ENCODE peak calls at places on chromosomes 13 and 19, in ten cellular contexts. A, G, O, P, D, E, X, Z, M and C are unnamed samples.

GRCh38 chr19:9958451-9958850 is 22.1 kb upstream of the OLFM2 start:
- DNase-seq in A (no peak), G (no peak), O (no peak), P (no peak), D (no peak), E (no peak), X (peak; percentile 54), Z (no peak), M (peak; percentile 93), C (no peak)

GRCh38 chr19:3710265-3710812 is 2.2 kb downstream of the TJP3 start:
- DNase-seq in A (peak; percentile 73), G (peak; percentile 93), O (no peak), P (no peak), D (peak; percentile 86), E (no peak), X (peak; percentile 74), Z (peak; percentile 99), M (no peak), C (peak; percentile 68)

GRCh38 chr13:41848435-41849255 is 112.3 kb downstream of the VWA8 start:
- DNase-seq in A (no peak), G (no peak), O (no peak), P (no peak), D (no peak), E (no peak), X (no peak), Z (no peak), M (peak; percentile 65), C (peak; percentile 56)

GRCh38 chr13:113411216-113412023 is 41.9 kb downstream of the ADPRHL1 start:
- DNase-seq in A (peak; percentile 75), G (peak; percentile 86), O (peak; percentile 71), P (no peak), D (peak; percentile 47), E (no peak), X (peak; percentile 27), Z (peak; percentile 35), M (peak; percentile 97), C (peak; percentile 74)

GRCh38 chr19:588758-589692 is 656 bp upstream of the HCN2 start:
- DNase-seq in A (peak; percentile 13), G (no peak), O (no peak), P (no peak), D (peak; percentile 75), E (no peak), X (no peak), Z (no peak), M (no peak), C (peak; percentile 54)

GRCh38 chr19:39398297-39398864 is 7.2 kb downstream of the MED29 start:
- DNase-seq in A (peak; percentile 69), G (peak; percentile 42), O (no peak), P (peak; percentile 66), D (no peak), E (no peak), X (no peak), Z (peak; percentile 89), M (peak; percentile 65), C (no peak)

GRCh38 chr19:6126335-6126974 is 9.0 kb upstream of the ACSBG2 start:
- DNase-seq in A (no peak), G (peak; percentile 94), O (no peak), P (no peak), D (no peak), E (no peak), X (no peak), Z (no peak), M (peak; percentile 41), C (peak; percentile 41)

GRCh38 chr19:17035842-17036424 is 9.3 kb upstream of the CPAMD8 start:
- DNase-seq in A (no peak), G (no peak), O (no peak), P (no peak), D (no peak), E (no peak), X (no peak), Z (no peak), M (no peak), C (no peak)

GRCh38 chr13:21933001-21933400 is 262.1 kb downstream of the FGF9 start:
- DNase-seq in A (no peak), G (no peak), O (no peak), P (no peak), D (no peak), E (no peak), X (no peak), Z (peak; percentile 26), M (no peak), C (no peak)

GRCh38 chr13:21925720-21926119 is 254.8 kb downstream of the FGF9 start:
- DNase-seq in A (no peak), G (no peak), O (no peak), P (no peak), D (no peak), E (no peak), X (no peak), Z (no peak), M (no peak), C (no peak)

GRCh38 chr13:21934309-21934708 is 263.4 kb downstream of the FGF9 start:
- DNase-seq in A (no peak), G (no peak), O (no peak), P (no peak), D (no peak), E (no peak), X (peak; percentile 24), Z (no peak), M (no peak), C (no peak)

GRCh38 chr13:21924958-21925357 is 254.1 kb downstream of the FGF9 start:
- DNase-seq in A (no peak), G (no peak), O (no peak), P (no peak), D (no peak), E (no peak), X (no peak), Z (no peak), M (no peak), C (no peak)

DNA sequence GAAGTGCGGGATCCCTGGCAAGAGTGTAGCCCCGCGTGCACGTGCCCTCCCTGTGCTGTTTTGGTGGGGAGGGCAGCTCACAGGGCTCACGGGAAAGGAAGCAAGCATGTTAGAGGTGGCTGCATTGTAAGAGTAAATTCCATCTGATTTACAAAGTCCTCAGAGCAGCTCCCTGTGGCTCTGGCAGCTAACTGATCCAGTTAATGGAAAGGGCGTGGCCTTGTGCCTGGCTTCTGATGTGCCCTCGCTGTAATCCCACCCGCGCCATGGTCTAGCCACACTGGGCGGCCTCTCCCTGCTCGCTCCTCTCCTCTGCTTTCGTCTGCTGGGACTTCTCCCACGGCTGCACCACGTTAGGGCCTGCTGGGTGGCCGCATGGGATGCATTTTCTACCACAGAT is 258.5 kb downstream of the FGF9 start:
- DNase-seq in A (no peak), G (no peak), O (no peak), P (no peak), D (no peak), E (no peak), X (no peak), Z (no peak), M (no peak), C (no peak)
- H3K4me1 ChIP-seq in A (no peaks in the 10 kb centered on the region), G (no peaks in the 10 kb centered on the region), O (no peaks in the 10 kb centered on the region), P (no peaks in the 10 kb centered on the region), D (no peaks in the 10 kb centered on the region), E (no peaks in the 10 kb centered on the region), X (no peaks in the 10 kb centered on the region), Z (no peaks in the 10 kb centered on the region), M (no peaks in the 10 kb centered on the region), C (no peaks in the 10 kb centered on the region)

DNA sequence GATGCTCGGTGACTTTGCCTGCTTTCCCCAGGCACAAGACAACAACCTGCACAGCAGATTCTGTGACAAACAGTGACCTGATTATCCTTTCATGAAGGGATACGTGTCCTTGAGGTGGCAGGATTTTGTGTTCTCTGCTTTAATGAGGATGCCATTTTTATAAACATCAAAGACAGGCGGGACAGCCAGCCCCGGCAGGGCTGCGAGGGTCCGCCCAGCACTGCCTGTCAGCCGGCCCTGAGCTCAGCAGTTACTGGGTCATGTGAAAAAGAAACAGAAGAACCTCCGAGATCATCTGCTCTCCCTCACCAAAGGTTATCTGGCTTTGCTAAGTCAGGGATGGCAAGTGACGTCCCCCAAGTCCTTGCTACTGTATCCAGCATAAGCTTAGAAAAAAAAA is 666.4 kb upstream of the ARGLU1 start:
- DNase-seq in A (no peak), G (no peak), O (no peak), P (no peak), D (peak; percentile 46), E (no peak), X (no peak), Z (no peak), M (no peak), C (peak; percentile 7)
- H3K27ac ChIP-seq in A (no peak overlapping the region), G (no peak overlapping the region), O (no peak overlapping the region), P (no peak overlapping the region), D (no peak overlapping the region), E (no peak overlapping the region), X (no peak overlapping the region), Z (no peak overlapping the region), M (no peak overlapping the region), C (no peak overlapping the region)

GRCh38 chr19:37995346-37995745 is 88.3 kb downstream of the SIPA1L3 start:
- DNase-seq in A (no peak), G (no peak), O (no peak), P (no peak), D (no peak), E (no peak), X (no peak), Z (no peak), M (no peak), C (no peak)

GRCh38 chr19:37999309-38000213 is 92.6 kb downstream of the SIPA1L3 start:
- DNase-seq in A (peak; percentile 30), G (peak; percentile 96), O (no peak), P (no peak), D (no peak), E (no peak), X (no peak), Z (no peak), M (peak; percentile 99), C (no peak)

GRCh38 chr19:37994823-37995130 is 87.8 kb downstream of the SIPA1L3 start:
- DNase-seq in A (no peak), G (no peak), O (no peak), P (no peak), D (no peak), E (no peak), X (no peak), Z (no peak), M (no peak), C (no peak)

GRCh38 chr19:37998801-37999308 is 91.8 kb downstream of the SIPA1L3 start:
- DNase-seq in A (no peak), G (no peak), O (no peak), P (no peak), D (no peak), E (no peak), X (no peak), Z (no peak), M (no peak), C (no peak)

GRCh38 chr19:37997911-37998344 is 90.9 kb downstream of the SIPA1L3 start:
- DNase-seq in A (no peak), G (peak; percentile 97), O (no peak), P (no peak), D (no peak), E (no peak), X (no peak), Z (no peak), M (peak; percentile 97), C (peak; percentile 90)
- TF ChIP-seq CTCF in A (no peak), G (no peak), O (no peak), P (no peak), D (no peak), E (no peak), X (no peak), Z (no peak), M (no peak), C (no peak)

DNA sequence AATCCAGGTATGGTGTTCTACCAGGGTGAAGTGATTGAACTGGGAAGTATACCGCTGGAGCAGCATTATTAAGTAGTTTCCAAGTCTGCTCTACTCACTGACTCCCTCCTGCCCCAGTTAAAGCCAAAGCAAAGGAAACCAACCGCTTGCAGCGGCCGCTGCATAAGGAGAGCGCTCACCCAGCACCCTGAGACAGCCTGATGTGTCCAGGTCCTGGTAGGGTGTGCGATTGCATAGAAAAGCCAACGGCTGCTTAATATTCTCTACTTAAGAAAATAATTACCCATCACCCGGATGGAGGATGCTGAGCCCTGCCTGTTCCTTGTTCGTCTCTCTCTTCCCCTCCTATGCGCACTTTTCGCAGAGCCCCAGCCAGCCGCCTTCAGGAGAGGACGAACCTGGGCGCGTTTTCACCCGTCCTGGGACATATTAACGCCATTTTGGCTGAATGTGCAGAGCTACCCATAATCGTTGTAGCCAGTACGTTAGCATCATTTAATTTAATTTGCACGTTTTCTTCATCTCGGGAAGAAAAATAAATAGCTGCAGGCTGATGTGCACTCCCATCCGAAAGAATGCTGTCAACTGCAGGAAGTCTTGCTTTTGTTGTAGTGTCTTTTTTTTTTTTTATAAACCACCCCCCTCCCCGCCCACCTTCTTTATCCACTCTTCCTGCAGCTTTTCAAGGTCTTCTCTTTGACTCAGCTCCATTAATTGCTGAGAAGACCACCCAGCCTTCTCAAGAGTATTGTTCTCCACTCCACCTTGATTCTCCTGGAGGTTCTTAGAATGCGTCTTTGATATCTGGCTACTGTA is 214.4 kb downstream of the TEX29 start:
- DNase-seq in A (no peak), G (no peak), O (no peak), P (no peak), D (no peak), E (no peak), X (no peak), Z (no peak), M (no peak), C (no peak)
- H3K4me1 ChIP-seq in A (no peaks in the 10 kb centered on the region), G (no peaks in the 10 kb centered on the region), O (no peaks in the 10 kb centered on the region), P (no peaks in the 10 kb centered on the region), D (no peaks in the 10 kb centered on the region), E (no peaks in the 10 kb centered on the region), X (no peaks in the 10 kb centered on the region), Z (no peaks in the 10 kb centered on the region), M (no peaks in the 10 kb centered on the region), C (no peaks in the 10 kb centered on the region)